ENCODE peak calls at places on chromosomes 3 and 15, in ten cellular contexts. One of them, this sample, is unnamed.

GRCh38 chr15:59688383-59688887 is 685 bp downstream of the BNIP2 start:
- DNase-seq in lung: peak; percentile 42
- DNase-seq in AG04450: no peak
- DNase-seq in IMR-90: peak; percentile 77
- DNase-seq in left ventricle myocardium inferior: no peak
- DNase-seq in GM23248: peak; percentile 83
- DNase-seq in HL-60: no peak
- DNase-seq in uterus: no peak
- DNase-seq in cardiac muscle cell: peak; percentile 85
- DNase-seq in stomach: no peak
- DNase-seq in this sample: peak; percentile 63

GRCh38 chr3:100844063-100844936 is 135.0 kb downstream of the TFG start:
- DNase-seq in lung: no peak
- DNase-seq in AG04450: no peak
- DNase-seq in IMR-90: peak; percentile 26
- DNase-seq in left ventricle myocardium inferior: no peak
- DNase-seq in GM23248: no peak
- DNase-seq in HL-60: no peak
- DNase-seq in uterus: no peak
- DNase-seq in cardiac muscle cell: no peak
- DNase-seq in stomach: no peak
- DNase-seq in this sample: peak; percentile 89

GRCh38 chr3:97265237-97266005 is 451.0 kb downstream of the EPHA6 start:
- DNase-seq in lung: no peak
- DNase-seq in AG04450: no peak
- DNase-seq in IMR-90: no peak
- DNase-seq in left ventricle myocardium inferior: no peak
- DNase-seq in GM23248: no peak
- DNase-seq in HL-60: no peak
- DNase-seq in uterus: no peak
- DNase-seq in cardiac muscle cell: no peak
- DNase-seq in stomach: no peak
- DNase-seq in this sample: no peak

GRCh38 chr3:13294442-13295351 is 125.4 kb downstream of the NUP210 start:
- DNase-seq in lung: no peak
- DNase-seq in AG04450: no peak
- DNase-seq in IMR-90: no peak
- DNase-seq in left ventricle myocardium inferior: no peak
- DNase-seq in GM23248: no peak
- DNase-seq in HL-60: no peak
- DNase-seq in uterus: no peak
- DNase-seq in cardiac muscle cell: no peak
- DNase-seq in stomach: no peak
- DNase-seq in this sample: no peak

GRCh38 chr15:57503051-57503702 is 88.5 kb upstream of the MYZAP start:
- DNase-seq in lung: no peak
- DNase-seq in AG04450: no peak
- DNase-seq in IMR-90: no peak
- DNase-seq in left ventricle myocardium inferior: no peak
- DNase-seq in GM23248: peak; percentile 66
- DNase-seq in HL-60: no peak
- DNase-seq in uterus: no peak
- DNase-seq in cardiac muscle cell: no peak
- DNase-seq in stomach: no peak
- DNase-seq in this sample: no peak

GRCh38 chr3:40930772-40931171 is 268.5 kb upstream of the CTNNB1 start:
- DNase-seq in lung: no peak
- DNase-seq in AG04450: no peak
- DNase-seq in IMR-90: no peak
- DNase-seq in left ventricle myocardium inferior: no peak
- DNase-seq in GM23248: no peak
- DNase-seq in HL-60: no peak
- DNase-seq in uterus: no peak
- DNase-seq in cardiac muscle cell: no peak
- DNase-seq in stomach: no peak
- DNase-seq in this sample: no peak

GRCh38 chr3:171845541-171846284 is 2.6 kb downstream of the TMEM212 start:
- DNase-seq in lung: no peak
- DNase-seq in AG04450: no peak
- DNase-seq in IMR-90: no peak
- DNase-seq in left ventricle myocardium inferior: no peak
- DNase-seq in GM23248: no peak
- DNase-seq in HL-60: no peak
- DNase-seq in uterus: no peak
- DNase-seq in cardiac muscle cell: no peak
- DNase-seq in stomach: no peak
- DNase-seq in this sample: no peak

GRCh38 chr3:171813897-171814460 is 3.7 kb upstream of the PLD1 start:
- DNase-seq in lung: no peak
- DNase-seq in AG04450: no peak
- DNase-seq in IMR-90: no peak
- DNase-seq in left ventricle myocardium inferior: no peak
- DNase-seq in GM23248: peak; percentile 48
- DNase-seq in HL-60: peak; percentile 94
- DNase-seq in uterus: no peak
- DNase-seq in cardiac muscle cell: peak; percentile 79
- DNase-seq in stomach: no peak
- DNase-seq in this sample: peak; percentile 38

GRCh38 chr3:183359036-183359435 is 69.4 kb downstream of the MCF2L2 start:
- DNase-seq in lung: no peak
- DNase-seq in AG04450: no peak
- DNase-seq in IMR-90: no peak
- DNase-seq in left ventricle myocardium inferior: no peak
- DNase-seq in GM23248: peak; percentile 6
- DNase-seq in HL-60: no peak
- DNase-seq in uterus: no peak
- DNase-seq in cardiac muscle cell: no peak
- DNase-seq in stomach: no peak
- DNase-seq in this sample: no peak

GRCh38 chr3:181839915-181840295 is 128.2 kb downstream of the SOX2 start:
- DNase-seq in lung: no peak
- DNase-seq in AG04450: no peak
- DNase-seq in IMR-90: no peak
- DNase-seq in left ventricle myocardium inferior: no peak
- DNase-seq in GM23248: no peak
- DNase-seq in HL-60: no peak
- DNase-seq in uterus: no peak
- DNase-seq in cardiac muscle cell: no peak
- DNase-seq in stomach: no peak
- DNase-seq in this sample: no peak

GRCh38 chr15:86483936-86484335 is 404.3 kb downstream of the AGBL1 start:
- DNase-seq in lung: no peak
- DNase-seq in AG04450: no peak
- DNase-seq in IMR-90: no peak
- DNase-seq in left ventricle myocardium inferior: no peak
- DNase-seq in GM23248: no peak
- DNase-seq in HL-60: no peak
- DNase-seq in uterus: no peak
- DNase-seq in cardiac muscle cell: no peak
- DNase-seq in stomach: no peak
- DNase-seq in this sample: no peak

GRCh38 chr3:44478055-44478468 is 592 bp upstream of the ZNF445 start:
- DNase-seq in lung: no peak
- DNase-seq in AG04450: no peak
- DNase-seq in IMR-90: no peak
- DNase-seq in left ventricle myocardium inferior: no peak
- DNase-seq in GM23248: peak; percentile 27
- DNase-seq in HL-60: no peak
- DNase-seq in uterus: no peak
- DNase-seq in cardiac muscle cell: no peak
- DNase-seq in stomach: no peak
- DNase-seq in this sample: no peak

GRCh38 chr15:78909791-78910228 is 35.0 kb downstream of the CTSH start:
- DNase-seq in lung: no peak
- DNase-seq in AG04450: no peak
- DNase-seq in IMR-90: peak; percentile 45
- DNase-seq in left ventricle myocardium inferior: no peak
- DNase-seq in GM23248: peak; percentile 69
- DNase-seq in HL-60: no peak
- DNase-seq in uterus: no peak
- DNase-seq in cardiac muscle cell: peak; percentile 61
- DNase-seq in stomach: no peak
- DNase-seq in this sample: peak; percentile 33

GRCh38 chr15:23567921-23568320 is 2.4 kb downstream of the MKRN3 start:
- DNase-seq in lung: no peak
- DNase-seq in AG04450: no peak
- DNase-seq in IMR-90: no peak
- DNase-seq in left ventricle myocardium inferior: no peak
- DNase-seq in GM23248: no peak
- DNase-seq in HL-60: no peak
- DNase-seq in uterus: no peak
- DNase-seq in cardiac muscle cell: no peak
- DNase-seq in stomach: no peak
- DNase-seq in this sample: no peak
- H3K27me3 ChIP-seq in lung: peaks cover 1% of the 10 kb centered on the region
- H3K27me3 ChIP-seq in AG04450: no peaks in the 10 kb centered on the region
- H3K27me3 ChIP-seq in IMR-90: no peaks in the 10 kb centered on the region
- H3K27me3 ChIP-seq in left ventricle myocardium inferior: peaks cover 35% of the 10 kb centered on the region
- H3K27me3 ChIP-seq in GM23248: no peaks in the 10 kb centered on the region
- H3K27me3 ChIP-seq in HL-60: no peaks in the 10 kb centered on the region
- H3K27me3 ChIP-seq in uterus: no peaks in the 10 kb centered on the region
- H3K27me3 ChIP-seq in cardiac muscle cell: no peaks in the 10 kb centered on the region
- H3K27me3 ChIP-seq in stomach: peaks cover 8% of the 10 kb centered on the region
- H3K27me3 ChIP-seq in this sample: no peaks in the 10 kb centered on the region

GRCh38 chr3:46891132-46891531 is 13.6 kb downstream of the PTH1R start:
- DNase-seq in lung: no peak
- DNase-seq in AG04450: no peak
- DNase-seq in IMR-90: no peak
- DNase-seq in left ventricle myocardium inferior: no peak
- DNase-seq in GM23248: no peak
- DNase-seq in HL-60: no peak
- DNase-seq in uterus: no peak
- DNase-seq in cardiac muscle cell: no peak
- DNase-seq in stomach: no peak
- DNase-seq in this sample: no peak
- H3K27me3 ChIP-seq in lung: no peaks in the 10 kb centered on the region
- H3K27me3 ChIP-seq in AG04450: peaks cover 67% of the 10 kb centered on the region
- H3K27me3 ChIP-seq in IMR-90: peaks cover 54% of the 10 kb centered on the region
- H3K27me3 ChIP-seq in left ventricle myocardium inferior: peaks cover 9% of the 10 kb centered on the region
- H3K27me3 ChIP-seq in GM23248: no peaks in the 10 kb centered on the region
- H3K27me3 ChIP-seq in HL-60: peaks cover 25% of the 10 kb centered on the region
- H3K27me3 ChIP-seq in uterus: no peaks in the 10 kb centered on the region
- H3K27me3 ChIP-seq in cardiac muscle cell: no peaks in the 10 kb centered on the region
- H3K27me3 ChIP-seq in stomach: peaks cover 38% of the 10 kb centered on the region
- H3K27me3 ChIP-seq in this sample: peaks cover 3% of the 10 kb centered on the region

DNA sequence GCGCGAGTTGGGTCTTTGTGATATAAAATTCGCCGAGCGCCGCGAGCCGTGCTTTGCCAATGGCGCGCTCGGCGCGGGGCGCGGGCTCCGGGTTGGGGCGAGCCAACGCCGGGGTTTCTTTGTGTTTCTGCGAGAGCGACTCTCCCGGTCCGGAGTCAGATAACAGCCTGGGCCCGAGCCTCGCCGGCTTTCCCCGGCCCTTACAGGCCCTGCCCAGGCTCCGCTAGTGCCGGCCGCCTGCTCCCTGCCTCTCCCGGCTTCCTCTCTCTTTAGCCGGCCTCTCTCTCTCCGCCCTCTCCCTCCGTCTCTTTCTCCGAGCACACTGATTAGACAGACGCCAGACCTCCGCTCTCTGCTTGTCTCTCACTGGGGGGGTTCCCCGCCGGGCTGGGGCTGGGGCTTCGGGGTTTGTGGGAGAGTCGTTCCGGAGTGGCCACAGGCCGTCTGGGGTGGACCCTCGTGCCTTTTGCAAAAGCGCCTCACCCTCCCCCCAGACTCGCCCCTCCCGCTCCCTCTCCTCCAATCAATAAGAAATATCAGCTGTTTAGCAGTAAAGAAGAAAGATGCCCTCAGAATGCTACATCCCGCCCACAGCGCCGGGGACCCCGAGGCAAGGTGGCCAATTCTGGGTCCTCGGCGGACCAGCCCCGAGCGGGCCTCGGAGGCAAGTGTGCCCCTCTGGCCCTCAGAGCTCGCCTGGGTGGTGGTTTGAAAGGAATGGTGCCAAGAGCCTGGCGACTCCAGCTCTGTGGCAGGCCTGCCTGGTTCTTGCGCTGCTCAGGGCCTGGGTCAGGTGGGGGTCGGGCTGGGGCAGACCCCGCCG is 2.9 kb downstream of the NR2F2 start:
- DNase-seq in lung: no peak
- DNase-seq in AG04450: no peak
- DNase-seq in IMR-90: no peak
- DNase-seq in left ventricle myocardium inferior: no peak
- DNase-seq in GM23248: peak; percentile 65
- DNase-seq in HL-60: no peak
- DNase-seq in uterus: no peak
- DNase-seq in cardiac muscle cell: peak; percentile 49
- DNase-seq in stomach: no peak
- DNase-seq in this sample: no peak
- H3K27me3 ChIP-seq in lung: no peaks in the 10 kb centered on the region
- H3K27me3 ChIP-seq in AG04450: no peaks in the 10 kb centered on the region
- H3K27me3 ChIP-seq in IMR-90: no peaks in the 10 kb centered on the region
- H3K27me3 ChIP-seq in left ventricle myocardium inferior: peaks cover 44% of the 10 kb centered on the region
- H3K27me3 ChIP-seq in GM23248: no peaks in the 10 kb centered on the region
- H3K27me3 ChIP-seq in HL-60: no peaks in the 10 kb centered on the region
- H3K27me3 ChIP-seq in uterus: no peaks in the 10 kb centered on the region
- H3K27me3 ChIP-seq in cardiac muscle cell: peaks cover 90% of the 10 kb centered on the region
- H3K27me3 ChIP-seq in stomach: peaks cover 47% of the 10 kb centered on the region
- H3K27me3 ChIP-seq in this sample: no peaks in the 10 kb centered on the region

GRCh38 chr15:92034227-92034626 is 180.7 kb downstream of the SLCO3A1 start:
- DNase-seq in lung: no peak
- DNase-seq in AG04450: no peak
- DNase-seq in IMR-90: no peak
- DNase-seq in left ventricle myocardium inferior: no peak
- DNase-seq in GM23248: peak; percentile 43
- DNase-seq in HL-60: no peak
- DNase-seq in uterus: no peak
- DNase-seq in cardiac muscle cell: no peak
- DNase-seq in stomach: no peak
- DNase-seq in this sample: no peak

GRCh38 chr15:92035961-92036360 is 182.5 kb downstream of the SLCO3A1 start:
- DNase-seq in lung: no peak
- DNase-seq in AG04450: no peak
- DNase-seq in IMR-90: no peak
- DNase-seq in left ventricle myocardium inferior: no peak
- DNase-seq in GM23248: no peak
- DNase-seq in HL-60: no peak
- DNase-seq in uterus: no peak
- DNase-seq in cardiac muscle cell: no peak
- DNase-seq in stomach: no peak
- DNase-seq in this sample: no peak

GRCh38 chr15:92033319-92033718 is 179.8 kb downstream of the SLCO3A1 start:
- DNase-seq in lung: no peak
- DNase-seq in AG04450: no peak
- DNase-seq in IMR-90: no peak
- DNase-seq in left ventricle myocardium inferior: no peak
- DNase-seq in GM23248: peak; percentile 16
- DNase-seq in HL-60: no peak
- DNase-seq in uterus: no peak
- DNase-seq in cardiac muscle cell: no peak
- DNase-seq in stomach: no peak
- DNase-seq in this sample: no peak

GRCh38 chr15:92033723-92034122 is 180.2 kb downstream of the SLCO3A1 start:
- DNase-seq in lung: no peak
- DNase-seq in AG04450: no peak
- DNase-seq in IMR-90: no peak
- DNase-seq in left ventricle myocardium inferior: no peak
- DNase-seq in GM23248: no peak
- DNase-seq in HL-60: no peak
- DNase-seq in uterus: no peak
- DNase-seq in cardiac muscle cell: no peak
- DNase-seq in stomach: no peak
- DNase-seq in this sample: no peak

GRCh38 chr15:92037446-92037845 is 183.9 kb downstream of the SLCO3A1 start:
- DNase-seq in lung: no peak
- DNase-seq in AG04450: no peak
- DNase-seq in IMR-90: no peak
- DNase-seq in left ventricle myocardium inferior: no peak
- DNase-seq in GM23248: no peak
- DNase-seq in HL-60: no peak
- DNase-seq in uterus: no peak
- DNase-seq in cardiac muscle cell: no peak
- DNase-seq in stomach: no peak
- DNase-seq in this sample: no peak
- H3K27me3 ChIP-seq in lung: no peaks in the 10 kb centered on the region
- H3K27me3 ChIP-seq in AG04450: no peaks in the 10 kb centered on the region
- H3K27me3 ChIP-seq in IMR-90: no peaks in the 10 kb centered on the region
- H3K27me3 ChIP-seq in left ventricle myocardium inferior: no peaks in the 10 kb centered on the region
- H3K27me3 ChIP-seq in GM23248: no peaks in the 10 kb centered on the region
- H3K27me3 ChIP-seq in HL-60: no peaks in the 10 kb centered on the region
- H3K27me3 ChIP-seq in uterus: no peaks in the 10 kb centered on the region
- H3K27me3 ChIP-seq in cardiac muscle cell: no peaks in the 10 kb centered on the region
- H3K27me3 ChIP-seq in stomach: no peaks in the 10 kb centered on the region
- H3K27me3 ChIP-seq in this sample: no peaks in the 10 kb centered on the region

This sample was measured in mammary epithelial cell.